ENCODE peak calls at places on chromosome 20, in four cellular contexts. H is HT1080; Y is activated naive CD4-positive, alpha-beta T cell treated with anti-CD3 and anti-CD28 coated beads for 36 hours; S is stimulated activated CD4-positive, alpha-beta T cell treated with anti-CD3 and anti-CD28 coated beads, Interleukin-4, amount 100 ng/mL, for 24 hours. M is an unnamed sample.

GRCh38 chr20:7094438-7094997 is 327.0 kb downstream of the BMP2 start:
- DNase-seq in Y (peak; percentile 8), H (peak; percentile 50), S (no peak), M (peak; percentile 44)

GRCh38 chr20:39381598-39381997 is 419.5 kb downstream of the DHX35 start:
- DNase-seq in Y (no peak), H (no peak), S (no peak), M (no peak)

GRCh38 chr20:25018841-25019240 is 26.3 kb upstream of the APMAP start:
- DNase-seq in H (no peak), Y (no peak), S (no peak), M (no peak)

GRCh38 chr20:2602746-2603145 is 49.7 kb upstream of the NOP56 start:
- DNase-seq in Y (no peak), H (no peak), S (no peak), M (peak; percentile 50)

GRCh38 chr20:50670126-50670862 is 21.0 kb downstream of the RIPOR3 start:
- DNase-seq in Y (no peak), S (no peak), H (peak; percentile 45), M (peak; percentile 77)

GRCh38 chr20:3696745-3697587 is 15.2 kb upstream of the ADAM33 start:
- DNase-seq in H (no peak), S (no peak), Y (no peak), M (no peak)

GRCh38 chr20:38143238-38143645 is 21.8 kb downstream of the TGM2 start:
- DNase-seq in S (no peak), Y (no peak), H (no peak), M (peak; percentile 58)

GRCh38 chr20:16219182-16219581 is 354.1 kb downstream of the KIF16B start:
- DNase-seq in Y (no peak), S (no peak), H (no peak), M (no peak)

GRCh38 chr20:50343490-50344179 is 153.0 kb downstream of the CEBPB start:
- DNase-seq in S (no peak), H (no peak), Y (no peak), M (no peak)

GRCh38 chr20:9608639-9609440 is 94.5 kb downstream of the LAMP5 start:
- DNase-seq in H (no peak), S (no peak), Y (no peak), M (no peak)

GRCh38 chr20:56166781-56167465 is 81.6 kb upstream of the MC3R start:
- DNase-seq in H (peak; percentile 1), S (no peak), Y (no peak), M (peak; percentile 6)

GRCh38 chr20:25369529-25369928 is 21.1 kb downstream of the ABHD12 start:
- DNase-seq in Y (no peak), S (no peak), H (no peak), M (no peak)

GRCh38 chr20:50513169-50514034 is 3.2 kb downstream of the PTPN1 start:
- DNase-seq in Y (no peak), H (peak; percentile 74), S (no peak), M (peak; percentile 81)

GRCh38 chr20:62987114-62987513 is 19.6 kb downstream of the BHLHE23 start:
- DNase-seq in Y (no peak), H (no peak), S (no peak), M (no peak)

GRCh38 chr20:49608752-49609670 is 41.1 kb upstream of the PTGIS start:
- DNase-seq in H (peak; percentile 36), Y (peak; percentile 81), S (peak; percentile 80), M (peak; percentile 56)

GRCh38 chr20:50376888-50377459 is 133.2 kb upstream of the PTPN1 start:
- DNase-seq in H (no peak), S (no peak), Y (no peak), M (peak; percentile 86)

GRCh38 chr20:41080866-41081265 is 52.2 kb downstream of the TOP1 start:
- DNase-seq in Y (no peak), H (no peak), S (no peak), M (no peak)

GRCh38 chr20:33649201-33649631 is 12.9 kb upstream of the C20orf144 start:
- DNase-seq in S (no peak), Y (no peak), H (no peak), M (no peak)

GRCh38 chr20:14696937-14697336 is 359.5 kb upstream of the FLRT3 start:
- DNase-seq in Y (no peak), S (no peak), H (no peak), M (no peak)

GRCh38 chr20:58228484-58229197 is at the start of gene ANKRD60:
- DNase-seq in H (no peak), S (peak; percentile 28), Y (peak; percentile 47), M (no peak)

GRCh38 chr20:44109951-44110361 is 77.0 kb downstream of the JPH2 start:
- DNase-seq in Y (no peak), S (no peak), H (no peak), M (no peak)

GRCh38 chr20:32332614-32333013 is 25.5 kb upstream of the ASXL1 start:
- DNase-seq in H (peak; percentile 43), S (peak; percentile 15), Y (no peak), M (peak; percentile 79)

GRCh38 chr20:63594043-63594561 is 20.1 kb upstream of the HELZ2 start:
- DNase-seq in H (peak; percentile 24), S (no peak), Y (no peak), M (peak; percentile 81)

GRCh38 chr20:44615876-44616603 is 33.7 kb downstream of the PKIG start:
- DNase-seq in H (no peak), S (no peak), Y (no peak), M (no peak)

GRCh38 chr20:49713779-49714712 is at the start of gene B4GALT5:
- DNase-seq in S (peak; percentile 60), H (peak; percentile 79), Y (peak; percentile 50), M (no peak)

GRCh38 chr20:20364747-20365558 is 3.0 kb upstream of the INSM1 start:
- DNase-seq in Y (no peak), H (no peak), S (no peak), M (no peak)

GRCh38 chr20:57071283-57071701 is 195.1 kb downstream of the BMP7 start:
- DNase-seq in H (no peak), S (no peak), Y (no peak), M (peak; percentile 52)

GRCh38 chr20:48828734-48829460 is 1.1 kb upstream of the PREX1 start:
- DNase-seq in Y (no peak), S (no peak), H (no peak), M (no peak)

GRCh38 chr20:23446505-23446904 is 6.2 kb downstream of the CST11 start:
- DNase-seq in S (peak; percentile 18), H (peak; percentile 51), Y (peak; percentile 48), M (peak; percentile 75)

GRCh38 chr20:38084425-38084951 is 50.9 kb downstream of the RPRD1B start:
- DNase-seq in H (no peak), S (no peak), Y (no peak), M (peak; percentile 94)

GRCh38 chr20:9578584-9578983 is 64.2 kb downstream of the LAMP5 start:
- DNase-seq in H (no peak), S (no peak), Y (no peak), M (no peak)

GRCh38 chr20:51376121-51376520 is 166.4 kb downstream of the NFATC2 start:
- DNase-seq in H (no peak), S (no peak), Y (no peak), M (no peak)

GRCh38 chr20:50142812-50143211 is 10.7 kb downstream of the PEDS1 start:
- DNase-seq in H (no peak), Y (no peak), S (no peak), M (no peak)

GRCh38 chr20:15930324-15931305 is 642.6 kb downstream of the KIF16B start:
- DNase-seq in S (no peak), H (peak; percentile 54), Y (no peak), M (peak; percentile 67)

GRCh38 chr20:9660236-9660868 is 146.0 kb downstream of the LAMP5 start:
- DNase-seq in H (peak; percentile 3), Y (peak; percentile 21), S (no peak), M (peak; percentile 18)